ENCODE peak calls at places on chromosome 19, in four cellular contexts. O is heart right ventricle, X is fibroblast of villous mesenchyme, E is lower leg skin. C is an unnamed sample.

GRCh38 chr19:16078311-16078758 is 2.0 kb downstream of the TPM4 start:
- DNase-seq in O (no peak), X (no peak), E (no peak), C (peak)

GRCh38 chr19:41699231-41699967 is 9.0 kb upstream of the CEACAM5 start:
- DNase-seq in O (no peak), X (no peak), E (no peak), C (peak)

GRCh38 chr19:29478578-29479565 is 46.9 kb upstream of the VSTM2B start:
- DNase-seq in O (no peak), X (no peak), E (no peak), C (no peak)

GRCh38 chr19:10551698-10552301 is 8.1 kb downstream of the ATG4D start:
- DNase-seq in O (no peak), X (peak), E (no peak), C (peak)

GRCh38 chr19:17687857-17688784 is at the start of gene UNC13A:
- DNase-seq in O (peak), X (peak), E (no peak), C (peak)

GRCh38 chr19:18205180-18205915 is 1.5 kb upstream of the RAB3A start:
- DNase-seq in O (peak), X (peak), E (peak), C (peak)

GRCh38 chr19:40184273-40184672 is 7.0 kb upstream of the MAP3K10 start:
- DNase-seq in O (no peak), X (no peak), E (no peak), C (no peak)

GRCh38 chr19:58054792-58055482 is 4.1 kb upstream of the ZNF135 start:
- DNase-seq in O (peak), X (peak), E (no peak), C (peak)

GRCh38 chr19:50419580-50420035 is 870 bp downstream of the SPIB start:
- DNase-seq in O (no peak), X (no peak), E (no peak), C (no peak)

GRCh38 chr19:5691205-5691929 is 1.3 kb downstream of the RPL36 start:
- DNase-seq in O (peak), X (peak), E (no peak), C (peak)

GRCh38 chr19:48805452-48805851 is 5.4 kb downstream of the BCAT2 start:
- DNase-seq in O (no peak), X (no peak), E (no peak), C (no peak)

GRCh38 chr19:40650749-40651305 is 39.6 kb downstream of the NUMBL start:
- DNase-seq in O (no peak), X (peak), E (peak), C (no peak)

GRCh38 chr19:5624741-5625140 is 1.9 kb downstream of the SAFB start:
- DNase-seq in O (no peak), X (no peak), E (no peak), C (no peak)

GRCh38 chr19:2428027-2428690 is 773 bp upstream of the TIMM13 start:
- DNase-seq in O (no peak), X (no peak), E (peak), C (peak)

GRCh38 chr19:10112037-10112751 is 701 bp downstream of the P2RY11 start:
- DNase-seq in O (no peak), X (no peak), E (no peak), C (peak)

GRCh38 chr19:19860756-19861390 is 4.8 kb upstream of the ZNF253 start:
- DNase-seq in O (no peak), X (no peak), E (no peak), C (no peak)

GRCh38 chr19:1884291-1884718 is 991 bp downstream of the ABHD17A start:
- DNase-seq in O (no peak), X (no peak), E (no peak), C (peak)

GRCh38 chr19:39410620-39411005 is 1.9 kb upstream of the PLEKHG2 start:
- DNase-seq in O (no peak), X (no peak), E (no peak), C (peak)

GRCh38 chr19:35959040-35959967 is 23.1 kb downstream of the LRFN3 start:
- DNase-seq in O (peak), X (no peak), E (no peak), C (peak)

GRCh38 chr19:10780368-10780767 is 55.6 kb downstream of the TMED1 start:
- DNase-seq in O (no peak), X (peak), E (peak), C (peak)

GRCh38 chr19:55549500-55550320 is 4.4 kb upstream of the SBK3 start:
- DNase-seq in O (no peak), X (peak), E (no peak), C (peak)

GRCh38 chr19:35294328-35294727 is 2.4 kb downstream of the MAG start:
- DNase-seq in O (no peak), X (no peak), E (no peak), C (no peak)

GRCh38 chr19:10419646-10420443 is 493 bp upstream of the PDE4A start:
- DNase-seq in O (no peak), X (peak), E (no peak), C (no peak)

GRCh38 chr19:42159942-42160341 is 27.7 kb upstream of the POU2F2 start:
- DNase-seq in O (no peak), X (no peak), E (no peak), C (no peak)

GRCh38 chr19:5621945-5622464 is 571 bp downstream of the SAFB2 start:
- DNase-seq in O (peak), X (no peak), E (peak), C (peak)

GRCh38 chr19:17404621-17405249 is 695 bp downstream of the BST2 start:
- DNase-seq in O (no peak), X (no peak), E (no peak), C (no peak)

GRCh38 chr19:29098863-29099481 is 114.0 kb downstream of the UQCRFS1 start:
- DNase-seq in O (peak), X (peak), E (peak), C (peak)

GRCh38 chr19:495440-496332 is 600 bp upstream of the MADCAM1 start:
- DNase-seq in O (peak), X (no peak), E (no peak), C (no peak)

GRCh38 chr19:51698296-51698695 is 5.2 kb downstream of the SPACA6 start:
- DNase-seq in O (no peak), X (no peak), E (no peak), C (no peak)

GRCh38 chr19:46783670-46784069 is 4.7 kb downstream of the SLC1A5 start:
- DNase-seq in O (no peak), X (no peak), E (no peak), C (no peak)

GRCh38 chr19:33298146-33298911 is 4.0 kb downstream of the CEBPA start:
- DNase-seq in O (no peak), X (no peak), E (no peak), C (peak)

GRCh38 chr19:14147797-14148605 is 11.6 kb upstream of the ASF1B start:
- DNase-seq in O (peak), X (peak), E (peak), C (peak)

GRCh38 chr19:10670876-10671804 is 17.0 kb downstream of the ILF3 start:
- DNase-seq in O (no peak), X (no peak), E (no peak), C (no peak)

GRCh38 chr19:34428549-34429285 is 536 bp downstream of the UBA2 start:
- DNase-seq in O (peak), X (peak), E (no peak), C (peak)

GRCh38 chr19:1651061-1651547 is 1.3 kb downstream of the TCF3 start:
- DNase-seq in O (no peak), X (peak), E (no peak), C (peak)

GRCh38 chr19:40588110-40588854 is 11.6 kb downstream of the SHKBP1 start:
- DNase-seq in O (no peak), X (no peak), E (no peak), C (no peak)

GRCh38 chr19:10744848-10745293 is 27.0 kb downstream of the DNM2 start:
- DNase-seq in O (no peak), X (peak), E (no peak), C (peak)

GRCh38 chr19:58274771-58275199 is 4.0 kb upstream of the ZNF8 start:
- DNase-seq in O (no peak), X (peak), E (no peak), C (no peak)

GRCh38 chr19:288911-289310 is 2.3 kb downstream of the PLPP2 start:
- DNase-seq in O (no peak), X (no peak), E (no peak), C (peak)

GRCh38 chr19:39590265-39590664 is 12.1 kb upstream of the LGALS13 start:
- DNase-seq in O (no peak), X (peak), E (no peak), C (no peak)

GRCh38 chr19:38337360-38337653 is 1.7 kb downstream of the CATSPERG start:
- DNase-seq in O (no peak), X (no peak), E (no peak), C (no peak)

GRCh38 chr19:38331728-38332127 is 3.9 kb upstream of the CATSPERG start:
- DNase-seq in O (no peak), X (no peak), E (no peak), C (no peak)

GRCh38 chr19:38340927-38341326 is 5.3 kb downstream of the CATSPERG start:
- DNase-seq in O (no peak), X (no peak), E (no peak), C (no peak)

GRCh38 chr19:38335949-38336637 is 463 bp downstream of the CATSPERG start:
- DNase-seq in O (peak), X (peak), E (peak), C (peak)

GRCh38 chr19:38336638-38337359 is 1.2 kb downstream of the CATSPERG start:
- DNase-seq in O (peak), X (peak), E (peak), C (peak)
- TF ChIP-seq CTCF in O (no peak), X (no peak), E (no peak), C (no peak)

GRCh38 chr19:6744381-6745288 is 5.2 kb downstream of the TRIP10 start:
- DNase-seq in O (peak), X (peak), E (peak), C (peak)
- TF ChIP-seq CTCF in O (no peak), X (no peak), E (no peak), C (no peak)

GRCh38 chr19:12791345-12792047 is at the start of gene JUNB:
- DNase-seq in O (peak), X (peak), E (peak), C (peak)
- TF ChIP-seq CTCF in O (no peak), X (peak), E (no peak), C (no peak)

GRCh38 chr19:3690551-3691371 is 9.5 kb downstream of the PIP5K1C start:
- DNase-seq in O (no peak), X (no peak), E (no peak), C (no peak)

GRCh38 chr19:3692141-3693029 is 7.9 kb downstream of the PIP5K1C start:
- DNase-seq in O (no peak), X (no peak), E (no peak), C (no peak)

GRCh38 chr19:3693030-3693925 is 7.0 kb downstream of the PIP5K1C start:
- DNase-seq in O (no peak), X (no peak), E (no peak), C (no peak)

GRCh38 chr19:3691372-3691716 is 8.9 kb downstream of the PIP5K1C start:
- DNase-seq in O (no peak), X (no peak), E (no peak), C (no peak)

DNA sequence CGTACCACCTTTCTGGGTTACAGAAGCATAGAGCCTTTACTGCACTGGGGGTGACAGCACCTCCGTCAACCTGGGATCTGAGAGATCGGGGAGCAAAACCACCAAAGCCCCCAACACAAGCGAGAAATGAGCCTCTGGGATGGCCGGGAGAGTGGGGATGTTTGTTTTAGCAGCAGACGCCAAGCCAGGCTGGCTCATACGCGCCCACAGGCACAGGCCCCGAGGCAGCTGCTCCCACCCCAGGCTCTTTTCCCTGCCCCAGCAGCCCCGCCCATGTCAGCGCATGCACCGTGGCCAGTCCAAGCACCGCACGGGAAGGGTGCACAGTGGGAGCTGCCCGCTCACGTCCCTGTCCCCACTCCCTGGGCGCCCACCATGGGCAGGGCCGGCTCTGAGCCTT is 8.5 kb downstream of the PIP5K1C start:
- DNase-seq in O (no peak), X (no peak), E (no peak), C (no peak)
- TF ChIP-seq CTCF in O (no peak), X (no peak), E (no peak), C (no peak)